ENCODE peak calls at places on chromosomes 6 and 20, in four cellular contexts. U is left lung; T is endodermal cell; C is activated CD8-positive, alpha-beta T cell treated with anti-CD3 and anti-CD28 coated beads for 36 hours. Y is an unnamed sample.

GRCh38 chr6:167214216-167214615 is 56.4 kb upstream of the GPR31 start:
- DNase-seq in U (no peak), C (no peak), T (peak; percentile 31), Y (no peak)

GRCh38 chr20:62197801-62198200 is 15.0 kb downstream of the MTG2 start:
- DNase-seq in C (no peak), T (no peak), U (no peak), Y (no peak)

GRCh38 chr6:52820198-52820597 is 16.6 kb upstream of the GSTA1 start:
- DNase-seq in T (no peak), U (no peak), C (no peak), Y (no peak)

GRCh38 chr6:90393232-90393884 is 96.7 kb upstream of the BACH2 start:
- DNase-seq in C (peak; percentile 90), U (no peak), T (peak; percentile 89), Y (peak; percentile 69)

GRCh38 chr6:42021847-42022754 is 28.2 kb upstream of the TAF8 start:
- DNase-seq in T (no peak), U (no peak), C (peak; percentile 91), Y (peak; percentile 30)

GRCh38 chr6:91149246-91149645 is 562.4 kb upstream of the MAP3K7 start:
- DNase-seq in C (no peak), T (no peak), U (no peak), Y (no peak)

GRCh38 chr6:127550403-127550802 is 26.6 kb upstream of the C6orf58 start:
- DNase-seq in T (no peak), U (no peak), C (no peak), Y (no peak)

GRCh38 chr20:33490023-33490933 is at the start of gene CBFA2T2:
- DNase-seq in T (no peak), C (peak; percentile 62), U (peak; percentile 74), Y (no peak)

GRCh38 chr6:107106165-107106564 is 9.2 kb downstream of the BEND3 start:
- DNase-seq in C (no peak), T (peak; percentile 76), U (no peak), Y (peak; percentile 30)

GRCh38 chr6:5752282-5752681 is 254.4 kb downstream of the NRN1 start:
- DNase-seq in T (peak; percentile 86), U (no peak), C (no peak), Y (no peak)

GRCh38 chr20:32960222-32960518 is 44.1 kb downstream of the SUN5 start:
- DNase-seq in U (no peak), T (no peak), C (no peak), Y (no peak)

DNA sequence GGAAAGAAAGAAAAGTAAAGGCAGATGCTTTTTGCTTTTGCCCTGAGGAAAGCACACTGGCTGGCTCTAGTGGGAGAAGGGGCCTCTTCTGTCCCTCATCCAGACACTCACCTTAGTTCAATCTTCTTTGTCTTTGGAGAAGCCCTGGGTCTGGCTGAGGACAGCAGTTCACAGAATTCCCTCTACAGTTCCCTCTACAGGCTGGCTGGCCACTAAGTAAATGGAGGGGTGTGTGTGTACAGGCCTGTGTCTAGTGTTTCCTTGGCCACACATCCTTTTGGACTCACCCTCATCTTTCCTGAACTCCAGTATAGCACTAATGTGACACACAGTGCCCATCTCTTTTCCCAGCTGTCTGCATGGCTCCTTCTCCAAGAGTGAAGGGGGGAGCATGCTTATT is 26.0 kb upstream of the CLVS2 start:
- DNase-seq in C (no peak), U (no peak), T (no peak), Y (no peak)
- TF ChIP-seq CTCF in C (no peak), U (no peak), T (peak; percentile 61), Y (no peak)

DNA sequence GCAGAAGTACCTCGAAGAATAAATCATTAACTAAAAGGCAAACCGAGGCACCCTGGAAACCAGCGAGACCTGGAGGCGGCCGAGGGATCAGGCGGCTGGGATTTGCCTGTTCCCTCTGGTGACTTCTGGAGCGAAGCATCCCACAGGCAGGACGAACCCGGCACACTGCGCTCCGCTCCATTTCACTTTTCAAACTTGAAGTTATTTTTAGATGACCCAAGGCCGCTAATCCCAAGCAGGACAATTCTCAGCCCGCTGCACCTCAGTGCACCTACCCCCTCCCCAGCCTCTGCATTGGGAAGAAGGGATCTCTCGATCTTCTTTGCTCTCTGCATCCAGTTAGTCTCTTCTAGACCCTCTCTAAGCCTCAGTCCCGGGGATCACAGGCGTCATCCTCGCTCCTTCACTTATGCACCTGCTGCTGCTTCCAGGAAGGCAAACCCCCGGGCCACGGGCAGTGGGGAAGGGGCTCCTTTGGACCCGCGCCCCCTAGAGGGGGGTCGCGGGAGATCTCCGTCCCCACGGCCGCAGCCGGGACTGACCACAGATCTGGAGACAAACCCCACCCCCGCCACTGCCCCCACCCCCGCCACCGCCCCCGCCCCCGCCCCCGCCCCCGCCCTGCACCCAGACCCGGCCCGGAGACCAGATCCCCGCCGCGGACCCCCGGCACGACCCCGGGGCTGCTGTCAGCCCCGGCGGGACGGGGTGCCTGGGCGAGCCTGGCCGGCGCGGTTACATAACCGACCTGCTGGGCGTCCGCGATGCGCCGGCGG is 636 bp downstream of the RCAN2 start:
- DNase-seq in T (peak; percentile 90), C (no peak), U (peak; percentile 40), Y (peak; percentile 74)
- TF ChIP-seq CTCF in T (peak; percentile 80), C (no peak), U (no peak), Y (peak; percentile 39)

DNA sequence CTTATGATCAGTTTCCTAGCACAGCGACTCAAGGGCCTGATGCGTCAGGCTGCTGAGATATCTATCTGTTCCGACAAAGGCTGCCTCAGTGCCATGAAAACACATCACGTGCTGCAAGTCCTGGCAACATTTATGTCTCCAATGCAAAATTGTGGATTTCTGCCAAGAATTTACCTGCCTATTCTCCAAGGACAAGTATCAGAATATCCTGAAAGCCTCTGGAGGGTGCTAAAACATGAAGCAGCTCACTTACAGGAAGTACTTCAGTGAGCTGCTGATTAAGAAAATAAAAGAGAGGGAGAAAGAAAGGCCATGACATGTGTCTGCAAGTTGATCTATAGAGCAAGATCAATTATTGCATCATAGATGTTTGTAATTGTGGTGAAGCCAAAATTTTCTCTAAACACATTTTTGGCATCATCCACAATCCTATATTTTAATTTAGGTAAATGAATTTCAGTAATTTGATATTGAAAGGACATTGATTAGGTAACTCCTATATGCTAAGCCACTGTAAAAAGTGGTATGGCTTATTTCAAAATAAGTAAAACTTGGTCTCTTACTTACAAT is 25.8 kb upstream of the TPBG start:
- DNase-seq in U (no peak), C (no peak), T (no peak), Y (no peak)
- TF ChIP-seq CTCF in U (no peak), C (no peak), T (no peak), Y (no peak)

GRCh38 chr6:70739534-70739933 is 71.9 kb downstream of the SMAP1 start:
- DNase-seq in C (no peak), U (no peak), T (no peak), Y (no peak)
- TF ChIP-seq CTCF in C (no peak), U (no peak), T (no peak), Y (no peak)

GRCh38 chr6:21381336-21381963 is 212.1 kb upstream of the SOX4 start:
- DNase-seq in C (no peak), U (no peak), T (no peak), Y (no peak)
- TF ChIP-seq CTCF in C (no peak), U (no peak), T (no peak), Y (no peak)